ENCODE peak calls at places on chromosomes 13 and 19, in six cellular contexts. Z is WTC11, K is H1, G is SK-N-SH, P is HepG2, V is K562. S is an unnamed sample.

GRCh38 chr19:29983568-29983967 is 41.5 kb downstream of the URI1 start:
- DNase-seq in Z (no peak), V (no peak), G (no peak), K (no peak), P (no peak), S (no peak)

GRCh38 chr13:27201661-27202060 is 30.1 kb upstream of the USP12 start:
- DNase-seq in K (no peak), V (no peak), P (no peak), Z (no peak), G (no peak), S (no peak)

GRCh38 chr19:6481541-6482342 is at the start of gene DENND1C:
- DNase-seq in Z (peak), G (peak), P (peak), V (peak), K (peak), S (peak)

GRCh38 chr13:85543144-85543543 is 256.1 kb downstream of the SLITRK6 start:
- DNase-seq in Z (no peak), K (no peak), P (no peak), V (no peak), G (no peak), S (no peak)

GRCh38 chr19:57841364-57841763 is 8.3 kb upstream of the ZNF587 start:
- DNase-seq in V (no peak), Z (no peak), K (no peak), P (no peak), G (no peak), S (no peak)

GRCh38 chr13:53783466-53783865 is 754.9 kb downstream of the OLFM4 start:
- DNase-seq in P (no peak), V (no peak), G (no peak), Z (no peak), K (no peak), S (no peak)

GRCh38 chr13:107585466-107585865 is 629.9 kb downstream of the LIG4 start:
- DNase-seq in V (no peak), K (no peak), G (no peak), Z (no peak), P (no peak), S (no peak)

GRCh38 chr13:27014406-27015359 is 156.9 kb downstream of the USP12 start:
- DNase-seq in P (no peak), G (no peak), Z (no peak), V (no peak), K (peak), S (no peak)

GRCh38 chr13:20126460-20127262 is 34.2 kb downstream of the GJA3 start:
- DNase-seq in P (no peak), V (no peak), G (no peak), Z (no peak), K (no peak), S (no peak)

GRCh38 chr19:10294368-10294697 is 4.6 kb downstream of the ICAM5 start:
- DNase-seq in G (no peak), K (peak), P (no peak), Z (peak), V (no peak), S (no peak)

GRCh38 chr13:95793018-95793555 is 116.1 kb downstream of the DNAJC3 start:
- DNase-seq in V (no peak), P (no peak), K (no peak), Z (no peak), G (no peak), S (no peak)

GRCh38 chr13:66349945-66350344 is 880.2 kb downstream of the PCDH9 start:
- DNase-seq in Z (no peak), P (no peak), V (no peak), G (no peak), K (no peak), S (no peak)
- TF ChIP-seq USF2 in Z (no peak), P (no peak), V (no peak), G (no peak), K (no peak), S (no peak)

GRCh38 chr13:63190742-63191141 is 1775.1 kb upstream of the PCDH20 start:
- DNase-seq in V (no peak), G (no peak), K (no peak), P (no peak), Z (no peak), S (peak)
- TF ChIP-seq MAX in V (no peak), G (no peak), K (no peak), P (no peak), Z (no peak), S (no peak)

GRCh38 chr19:13154241-13154778 is 4.1 kb downstream of the IER2 start:
- DNase-seq in G (peak), P (peak), Z (no peak), V (peak), K (peak), S (no peak)

GRCh38 chr19:13155472-13156284 is 5.5 kb downstream of the IER2 start:
- DNase-seq in P (peak), Z (peak), V (peak), G (peak), K (peak), S (no peak)

GRCh38 chr19:13154911-13155471 is 4.8 kb downstream of the IER2 start:
- DNase-seq in Z (peak), V (peak), G (peak), P (peak), K (peak), S (no peak)

GRCh38 chr19:13159713-13160112 is 9.5 kb downstream of the IER2 start:
- DNase-seq in Z (no peak), P (no peak), G (no peak), V (no peak), K (no peak), S (no peak)

GRCh38 chr19:13156968-13157882 is 7.0 kb downstream of the IER2 start:
- DNase-seq in P (no peak), Z (no peak), V (no peak), K (no peak), G (no peak), S (no peak)
- TF ChIP-seq USF2 in P (no peak), Z (no peak), V (no peak), K (no peak), G (no peak), S (no peak)

GRCh38 chr13:76713280-76713679 is 172.9 kb downstream of the KCTD12 start:
- DNase-seq in P (no peak), G (no peak), Z (no peak), V (no peak), K (no peak), S (no peak)

GRCh38 chr13:76711515-76712182 is 174.6 kb downstream of the KCTD12 start:
- DNase-seq in G (no peak), V (no peak), K (no peak), Z (no peak), P (no peak), S (peak)

GRCh38 chr13:76708138-76708537 is 178.1 kb downstream of the KCTD12 start:
- DNase-seq in G (no peak), Z (no peak), P (no peak), V (no peak), K (no peak), S (no peak)

GRCh38 chr13:76707360-76707759 is 178.8 kb downstream of the KCTD12 start:
- DNase-seq in P (no peak), V (no peak), Z (no peak), K (no peak), G (no peak), S (no peak)

GRCh38 chr13:76709851-76710250 is 176.4 kb downstream of the KCTD12 start:
- DNase-seq in P (no peak), V (no peak), K (no peak), Z (no peak), G (no peak), S (no peak)
- TF ChIP-seq MAX in P (no peak), V (no peak), K (no peak), Z (no peak), G (no peak), S (no peak)

GRCh38 chr19:38658462-38659306 is 11.2 kb downstream of the ACTN4 start:
- DNase-seq in K (no peak), G (no peak), Z (no peak), V (no peak), P (peak), S (peak)
- TF ChIP-seq USF2 in K (no peak), G (no peak), Z (no peak), V (no peak), P (no peak), S (no peak)

GRCh38 chr13:99320693-99321481 is 13.7 kb upstream of the GPR183 start:
- DNase-seq in V (no peak), K (no peak), P (no peak), G (no peak), Z (no peak), S (peak)
- TF ChIP-seq MAX in V (no peak), K (no peak), P (no peak), G (no peak), Z (no peak), S (no peak)

GRCh38 chr13:63436288-63436687 is 2020.6 kb upstream of the PCDH20 start:
- DNase-seq in V (no peak), Z (no peak), G (no peak), K (no peak), P (no peak), S (no peak)

GRCh38 chr13:63438951-63439350 is 2023.3 kb upstream of the PCDH20 start:
- DNase-seq in G (no peak), P (no peak), K (no peak), Z (no peak), V (no peak), S (no peak)

GRCh38 chr13:63433546-63434150 is 2018.0 kb upstream of the PCDH20 start:
- DNase-seq in V (no peak), P (no peak), Z (no peak), G (no peak), K (no peak), S (peak)

DNA sequence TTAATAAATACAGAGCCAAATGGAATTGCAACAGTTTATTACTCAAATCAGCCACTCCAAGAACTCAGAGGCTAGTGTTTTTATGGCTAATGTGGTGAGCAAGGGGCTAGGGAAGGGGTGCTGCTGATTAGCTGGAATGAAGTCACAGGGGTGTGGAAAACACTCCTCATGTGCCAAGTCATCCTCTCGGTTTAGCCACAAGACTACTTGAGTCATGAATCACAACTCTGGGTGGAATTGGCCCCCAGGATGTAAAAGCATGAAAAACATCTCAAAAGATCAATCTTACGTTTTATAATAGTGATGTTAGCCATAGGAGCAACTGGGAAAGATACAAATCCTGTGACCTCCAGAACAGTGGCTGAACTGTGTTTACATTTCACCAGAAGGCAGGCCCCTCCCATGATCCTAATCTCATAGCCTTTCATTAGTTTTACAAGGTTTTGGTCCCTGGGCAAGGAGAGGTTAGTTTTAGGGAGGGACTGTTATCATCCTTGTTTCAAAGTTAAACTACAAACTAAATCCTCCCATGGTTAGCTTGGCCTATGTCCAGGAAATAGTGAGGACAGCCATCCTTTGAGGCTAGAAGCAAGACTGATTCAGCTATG is 2020.1 kb upstream of the PCDH20 start:
- DNase-seq in Z (no peak), G (no peak), V (no peak), K (no peak), P (no peak), S (peak)
- TF ChIP-seq USF2 in Z (no peak), G (no peak), V (no peak), K (no peak), P (no peak), S (no peak)

GRCh38 chr13:102903659-102904407 is 58.0 kb downstream of the ERCC5 start:
- DNase-seq in Z (no peak), K (no peak), V (peak), G (peak), P (no peak), S (peak)
- TF ChIP-seq MAX in Z (no peak), K (no peak), V (no peak), G (no peak), P (no peak), S (no peak)